ENCODE peak calls at places on chromosomes 2 and 18, in four cellular contexts. A is CD4-positive, alpha-beta memory T cell; J is T follicular helper cell; I is NCI-H1436. L is an unnamed sample.

GRCh38 chr2:227482638-227483340 is 10.8 kb downstream of the AGFG1 start:
- DNase-seq in A (no peak), I (no peak), J (no peak), L (no peak)

GRCh38 chr2:241154915-241155314 is 4.6 kb downstream of the PPP1R7 start:
- DNase-seq in I (no peak), J (no peak), A (no peak), L (no peak)

GRCh38 chr2:176774768-176775453 is 437.7 kb upstream of the HNRNPA3 start:
- DNase-seq in J (no peak), I (no peak), A (no peak), L (no peak)

GRCh38 chr2:97992836-97993825 is 2.6 kb downstream of the TMEM131 start:
- DNase-seq in J (no peak), I (no peak), A (no peak), L (no peak)

GRCh38 chr2:127293386-127293757 is 572 bp downstream of the ERCC3 start:
- DNase-seq in J (no peak), I (no peak), A (no peak), L (no peak)

GRCh38 chr2:158487419-158487818 is 30.7 kb downstream of the PKP4 start:
- DNase-seq in A (no peak), I (no peak), J (no peak), L (no peak)

GRCh38 chr18:23861326-23861725 is 153.2 kb upstream of the TTC39C start:
- DNase-seq in J (no peak), I (no peak), A (no peak), L (no peak)

GRCh38 chr2:205733648-205734047 is 51.3 kb downstream of the NRP2 start:
- DNase-seq in A (no peak), I (no peak), J (no peak), L (no peak)

GRCh38 chr18:54269924-54270844 is 867 bp downstream of the POLI start:
- DNase-seq in J (no peak), A (peak), I (no peak), L (peak)

GRCh38 chr18:77980275-77980674 is 730.6 kb downstream of the GALR1 start:
- DNase-seq in I (no peak), J (no peak), A (no peak), L (no peak)

GRCh38 chr2:169980001-169980400 is 152.7 kb downstream of the UBR3 start:
- DNase-seq in I (no peak), A (no peak), J (no peak), L (no peak)